ENCODE peak calls at places on chromosomes 11 and 22, in nine cellular contexts. R, B, G, F, L, U, V, Z and M are unnamed samples.

GRCh38 chr11:73099512-73100266 is 42.4 kb downstream of the FCHSD2 start:
- DNase-seq in R (no peak), B (no peak), G (no peak), F (no peak), L (no peak), U (no peak), V (no peak), Z (no peak), M (no peak)

GRCh38 chr11:36657610-36658225 is 59.7 kb upstream of the RAG2 start:
- DNase-seq in R (no peak), B (no peak), G (no peak), F (peak), L (no peak), U (no peak), V (no peak), Z (no peak), M (peak)

GRCh38 chr11:109695696-109696095 is 273.7 kb downstream of the C11orf87 start:
- DNase-seq in R (no peak), B (no peak), G (no peak), F (peak), L (no peak), U (no peak), V (no peak), Z (no peak), M (peak)

GRCh38 chr22:47394504-47395440 is 632.3 kb downstream of the TBC1D22A start:
- DNase-seq in R (no peak), B (no peak), G (no peak), F (no peak), L (no peak), U (no peak), V (no peak), Z (no peak), M (no peak)

GRCh38 chr11:46723359-46723680 is 4.3 kb downstream of the F2 start:
- DNase-seq in R (no peak), B (no peak), G (no peak), F (no peak), L (no peak), U (no peak), V (no peak), Z (no peak), M (no peak)

GRCh38 chr22:43017525-43018290 is 2.8 kb upstream of the PACSIN2 start:
- DNase-seq in R (no peak), B (no peak), G (no peak), F (no peak), L (no peak), U (no peak), V (no peak), Z (no peak), M (peak)

GRCh38 chr11:121356357-121356756 is 63.8 kb downstream of the SC5D start:
- DNase-seq in R (no peak), B (no peak), G (no peak), F (no peak), L (no peak), U (no peak), V (no peak), Z (no peak), M (no peak)

GRCh38 chr22:42473484-42474193 is 41.4 kb upstream of the NFAM1 start:
- DNase-seq in R (no peak), B (no peak), G (no peak), F (peak), L (no peak), U (no peak), V (peak), Z (no peak), M (peak)

GRCh38 chr11:84091212-84091986 is 805.2 kb upstream of the CCDC90B start:
- DNase-seq in R (no peak), B (no peak), G (no peak), F (no peak), L (no peak), U (no peak), V (peak), Z (no peak), M (no peak)

GRCh38 chr11:8839957-8840945 is 70.7 kb upstream of the AKIP1 start:
- DNase-seq in R (peak), B (no peak), G (no peak), F (peak), L (no peak), U (peak), V (no peak), Z (peak), M (peak)

GRCh38 chr11:8917157-8917820 is 6.3 kb downstream of the AKIP1 start:
- DNase-seq in R (no peak), B (no peak), G (no peak), F (peak), L (no peak), U (peak), V (peak), Z (no peak), M (peak)

GRCh38 chr11:119629085-119629484 is 99.9 kb downstream of the NECTIN1 start:
- DNase-seq in R (no peak), B (no peak), G (no peak), F (no peak), L (no peak), U (no peak), V (no peak), Z (no peak), M (no peak)

GRCh38 chr22:42439821-42440674 is 7.8 kb upstream of the NFAM1 start:
- DNase-seq in R (no peak), B (no peak), G (no peak), F (peak), L (no peak), U (no peak), V (no peak), Z (no peak), M (peak)

GRCh38 chr22:23688571-23688970 is 2.2 kb upstream of the RGL4 start:
- DNase-seq in R (no peak), B (no peak), G (no peak), F (no peak), L (no peak), U (no peak), V (no peak), Z (no peak), M (no peak)

GRCh38 chr22:45917146-45917545 is 59.8 kb downstream of the WNT7B start:
- DNase-seq in R (no peak), B (no peak), G (no peak), F (no peak), L (no peak), U (no peak), V (no peak), Z (peak), M (no peak)

GRCh38 chr11:8070417-8071101 is 10.5 kb upstream of the TUB start:
- DNase-seq in R (no peak), B (no peak), G (no peak), F (peak), L (no peak), U (no peak), V (no peak), Z (no peak), M (peak)

GRCh38 chr22:43273902-43274484 is 69.2 kb downstream of the SCUBE1 start:
- DNase-seq in R (no peak), B (no peak), G (no peak), F (peak), L (no peak), U (peak), V (peak), Z (peak), M (peak)

GRCh38 chr11:130124096-130124495 is 35.5 kb upstream of the ST14 start:
- DNase-seq in R (peak), B (no peak), G (peak), F (peak), L (no peak), U (no peak), V (peak), Z (no peak), M (peak)

GRCh38 chr11:61695917-61696316 is 15.7 kb downstream of the DAGLA start:
- DNase-seq in R (peak), B (peak), G (peak), F (peak), L (peak), U (no peak), V (peak), Z (peak), M (peak)

GRCh38 chr11:35962373-35963138 is 18.7 kb downstream of the LDLRAD3 start:
- DNase-seq in R (no peak), B (no peak), G (no peak), F (peak), L (no peak), U (no peak), V (no peak), Z (no peak), M (no peak)

GRCh38 chr22:19957445-19957844 is 15.8 kb upstream of the TXNRD2 start:
- DNase-seq in R (peak), B (no peak), G (no peak), F (no peak), L (no peak), U (no peak), V (no peak), Z (no peak), M (no peak)